ENCODE peak calls at places on chromosomes 16 and 17, in five cellular contexts. U, Z, M, L and B are unnamed samples.
A peak's percentile ranks its signal among the peaks of the same experiment; 100 is the strongest.

GRCh38 chr17:64411999-64412771 is 21.5 kb upstream of the PECAM1 start:
- DNase-seq in M (peak; percentile 90), L (peak; percentile 62), U (peak; percentile 52), Z (peak; percentile 35), B (peak; percentile 57)

GRCh38 chr17:63275318-63275967 is 170.7 kb downstream of the CYB561 start:
- DNase-seq in L (peak; percentile 20), M (no peak), U (peak; percentile 35), Z (peak; percentile 97), B (peak; percentile 73)

GRCh38 chr17:66509913-66510312 is 207.5 kb downstream of the PRKCA start:
- DNase-seq in L (no peak), U (no peak), Z (no peak), M (no peak), B (no peak)

GRCh38 chr16:85457366-85457765 is 155.8 kb upstream of the GSE1 start:
- DNase-seq in U (no peak), M (no peak), L (no peak), Z (no peak), B (no peak)

GRCh38 chr16:57592591-57593003 is 35.8 kb upstream of the ADGRG1 start:
- DNase-seq in U (no peak), L (peak; percentile 35), Z (no peak), M (peak; percentile 89), B (no peak)

GRCh38 chr17:81599719-81600486 is 37.0 kb downstream of the NPLOC4 start:
- DNase-seq in U (no peak), M (no peak), L (no peak), Z (peak; percentile 33), B (no peak)

GRCh38 chr16:67389911-67390815 is 3.1 kb downstream of the TPPP3 start:
- DNase-seq in L (peak; percentile 67), U (no peak), Z (no peak), M (peak; percentile 68), B (no peak)

GRCh38 chr17:79651266-79651665 is 40.4 kb upstream of the RBFOX3 start:
- DNase-seq in Z (no peak), U (no peak), L (no peak), M (no peak), B (no peak)

GRCh38 chr17:27244481-27245223 is 49.3 kb upstream of the WSB1 start:
- DNase-seq in Z (peak; percentile 99), U (peak; percentile 70), M (peak; percentile 90), L (peak; percentile 79), B (peak; percentile 92)

GRCh38 chr16:14564323-14564722 is 65.7 kb downstream of the PARN start:
- DNase-seq in L (peak; percentile 77), Z (no peak), M (no peak), U (peak; percentile 64), B (no peak)

GRCh38 chr16:52298769-52299168 is 248.2 kb downstream of the TOX3 start:
- DNase-seq in L (no peak), M (no peak), Z (no peak), U (no peak), B (no peak)

GRCh38 chr16:56477096-56477878 is 25.9 kb downstream of the OGFOD1 start:
- DNase-seq in L (peak; percentile 8), U (peak; percentile 17), M (no peak), Z (peak; percentile 84), B (peak; percentile 91)

GRCh38 chr17:2366747-2367494 is 29.6 kb downstream of the SGSM2 start:
- DNase-seq in U (no peak), Z (no peak), L (no peak), M (no peak), B (no peak)

GRCh38 chr17:13346081-13346533 is 255.6 kb downstream of the HS3ST3A1 start:
- DNase-seq in M (no peak), Z (peak; percentile 98), U (peak; percentile 54), L (no peak), B (no peak)

GRCh38 chr16:82891918-82892317 is 265.1 kb downstream of the CDH13 start:
- DNase-seq in L (no peak), M (no peak), Z (no peak), U (no peak), B (no peak)

GRCh38 chr16:70701998-70702397 is 16.1 kb upstream of the MTSS2 start:
- DNase-seq in M (no peak), L (no peak), U (no peak), Z (no peak), B (no peak)

GRCh38 chr16:70700101-70701020 is 14.5 kb upstream of the MTSS2 start:
- DNase-seq in Z (no peak), L (peak; percentile 62), U (no peak), M (no peak), B (no peak)

GRCh38 chr16:70702624-70703023 is 16.8 kb upstream of the MTSS2 start:
- DNase-seq in L (no peak), M (no peak), Z (no peak), U (no peak), B (no peak)

GRCh38 chr16:70701036-70701435 is 15.2 kb upstream of the MTSS2 start:
- DNase-seq in Z (no peak), U (no peak), L (no peak), M (no peak), B (no peak)

GRCh38 chr16:70701596-70701995 is 15.7 kb upstream of the MTSS2 start:
- DNase-seq in U (no peak), M (no peak), L (no peak), Z (no peak), B (no peak)
- H3K4me1 ChIP-seq in U (peaks cover 28% of the 10 kb centered on the region), M (peaks cover 97% of the 10 kb centered on the region), L (no peaks in the 10 kb centered on the region), Z (peaks cover 54% of the 10 kb centered on the region), B (peaks cover 6% of the 10 kb centered on the region)

GRCh38 chr16:50955311-50955710 is 195.8 kb downstream of the SALL1 start:
- DNase-seq in Z (no peak), M (no peak), U (no peak), L (no peak), B (no peak)
- H3K27ac ChIP-seq in Z (no peak overlapping the region), M (no peak overlapping the region), U (no peak overlapping the region), L (no peak overlapping the region), B (no peak overlapping the region)

GRCh38 chr17:77424585-77425344 is 284.0 kb downstream of the SEC14L1 start:
- DNase-seq in U (peak; percentile 90), M (peak; percentile 89), Z (peak; percentile 100), L (peak; percentile 87), B (no peak)
- H3K4me1 ChIP-seq in U (peaks cover 84% of the 10 kb centered on the region), M (peaks cover 100% of the 10 kb centered on the region), Z (peaks cover 86% of the 10 kb centered on the region), L (peaks cover 98% of the 10 kb centered on the region), B (peaks cover 75% of the 10 kb centered on the region)

DNA sequence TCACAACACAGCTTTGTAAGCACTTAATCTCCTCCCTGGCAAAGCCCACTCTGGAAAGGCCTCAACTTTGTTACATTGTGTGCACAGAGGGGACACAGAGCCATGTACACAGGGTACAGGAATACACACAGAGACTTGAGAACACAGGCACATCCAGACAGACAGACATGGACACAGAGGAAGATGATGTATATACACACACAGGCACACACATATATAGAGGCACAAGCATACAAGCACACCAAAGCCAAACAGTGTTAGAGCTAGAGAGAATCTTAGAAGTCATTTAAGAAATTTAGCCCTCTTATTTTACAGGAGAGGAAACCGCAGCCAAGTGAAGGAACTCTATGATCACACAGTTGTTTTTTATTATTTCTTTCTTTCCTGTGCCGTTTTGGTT is 6.4 kb downstream of the MMP28 start:
- DNase-seq in L (no peak), Z (no peak), U (no peak), M (no peak), B (no peak)
- H3K27ac ChIP-seq in L (no peak overlapping the region), Z (peak overlapping the region; percentile 47), U (peak overlapping the region; percentile 54), M (no peak overlapping the region), B (no peak overlapping the region)

GRCh38 chr16:23863511-23864422 is 28.0 kb downstream of the PRKCB start:
- DNase-seq in U (no peak), L (no peak), M (no peak), Z (no peak), B (no peak)
- H3K4me1 ChIP-seq in U (no peaks in the 10 kb centered on the region), L (no peaks in the 10 kb centered on the region), M (peaks cover 96% of the 10 kb centered on the region), Z (no peaks in the 10 kb centered on the region), B (peaks cover 93% of the 10 kb centered on the region)

DNA sequence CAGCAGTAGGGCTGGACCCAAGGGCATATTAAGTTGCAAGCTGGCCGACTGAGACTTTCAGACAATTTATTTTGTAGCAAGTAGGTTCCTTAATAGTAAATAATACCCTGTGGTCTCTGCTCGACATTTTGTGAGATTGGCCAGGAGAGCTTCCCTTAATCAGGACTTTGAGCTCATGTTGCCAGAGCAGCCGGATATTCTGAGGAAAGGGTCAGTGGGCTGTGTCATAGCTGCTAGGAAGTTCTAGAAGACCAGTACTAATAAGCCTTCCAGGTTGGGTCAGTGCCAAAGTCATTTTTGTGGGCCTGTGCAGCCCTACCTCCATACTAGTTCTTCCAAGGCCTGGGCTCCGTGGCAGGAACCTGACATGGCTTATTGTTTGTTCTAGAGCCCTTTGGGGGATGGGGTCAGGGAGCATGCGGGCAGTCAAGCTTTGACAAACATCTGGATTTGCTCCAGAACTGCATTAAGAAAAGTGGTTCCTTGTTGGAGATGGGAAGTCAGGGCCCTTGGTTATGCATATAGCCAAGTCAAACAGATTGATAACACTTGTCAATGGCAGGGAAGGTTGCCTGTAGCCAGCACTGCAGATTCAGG is 7.5 kb downstream of the ALKBH5 start:
- DNase-seq in U (peak; percentile 29), L (peak; percentile 90), Z (peak; percentile 7), M (no peak), B (no peak)
- H3K27ac ChIP-seq in U (peak overlapping the region; percentile 30), L (peak overlapping the region; percentile 57), Z (no peak overlapping the region), M (peak overlapping the region; percentile 48), B (peak overlapping the region; percentile 2)